ENCODE peak calls at places on chromosomes 16 and 17, in seven cellular contexts. I is body of pancreas, Q is NCI-H1930, T is neural progenitor cell, Y is HAP-1, O is mucosa of descending colon, H is EL. E is an unnamed sample.

GRCh38 chr17:15740570-15741120 is 8.6 kb downstream of the TBC1D26 start:
- DNase-seq in T (no peak), Y (no peak), H (no peak), I (no peak), O (no peak), Q (no peak), E (no peak)

GRCh38 chr17:73197141-73197540 is 4.3 kb downstream of the COG1 start:
- DNase-seq in Q (no peak), T (no peak), H (no peak), O (no peak), I (no peak), Y (no peak), E (no peak)

GRCh38 chr17:49480833-49481615 is 14.1 kb upstream of the NGFR start:
- DNase-seq in Y (no peak), I (no peak), T (no peak), Q (no peak), O (no peak), H (no peak), E (no peak)

GRCh38 chr17:63519972-63520882 is 2.9 kb upstream of the KCNH6 start:
- DNase-seq in Y (no peak), H (no peak), T (no peak), I (peak; percentile 78), Q (peak; percentile 46), O (peak; percentile 82), E (peak; percentile 53)

GRCh38 chr16:56193951-56194726 is 2.9 kb downstream of the GNAO1 start:
- DNase-seq in Q (peak; percentile 74), T (peak; percentile 98), Y (peak; percentile 76), H (peak; percentile 48), I (peak; percentile 83), O (peak; percentile 74), E (peak; percentile 98)

GRCh38 chr17:78966123-78966813 is 13.5 kb downstream of the LGALS3BP start:
- DNase-seq in I (no peak), T (no peak), Y (no peak), O (no peak), H (no peak), Q (no peak), E (no peak)

GRCh38 chr16:68082596-68083238 is 2.5 kb upstream of the NFATC3 start:
- DNase-seq in Q (no peak), T (no peak), Y (no peak), I (no peak), H (no peak), O (no peak), E (no peak)

GRCh38 chr17:3798273-3799180 is 2.5 kb downstream of the ITGAE start:
- DNase-seq in Q (no peak), I (no peak), O (no peak), T (no peak), H (no peak), Y (no peak), E (no peak)

GRCh38 chr16:65119905-65120341 is 1.9 kb downstream of the CDH11 start:
- DNase-seq in T (peak; percentile 62), Q (no peak), Y (no peak), H (peak; percentile 80), I (no peak), O (no peak), E (peak; percentile 73)

GRCh38 chr16:46629331-46629843 is 8.2 kb upstream of the SHCBP1 start:
- DNase-seq in T (peak; percentile 41), Y (peak; percentile 57), O (no peak), H (peak; percentile 67), I (no peak), Q (no peak), E (peak; percentile 50)

GRCh38 chr17:82301300-82301915 is 16.0 kb downstream of the CD7 start:
- DNase-seq in T (no peak), Q (no peak), Y (no peak), I (no peak), H (no peak), O (peak; percentile 46), E (no peak)

GRCh38 chr16:1474471-1474795 is 395 bp downstream of the CLCN7 start:
- DNase-seq in O (no peak), Q (no peak), I (no peak), T (peak; percentile 57), H (no peak), Y (no peak), E (peak; percentile 27)

GRCh38 chr16:5428932-5429331 is 331.3 kb upstream of the EEF2KMT start:
- DNase-seq in I (no peak), O (peak; percentile 58), Q (no peak), Y (no peak), T (peak; percentile 82), H (no peak), E (peak; percentile 30)

GRCh38 chr17:22373911-22374310 is 681.6 kb downstream of the KCNJ18 start:
- DNase-seq in O (no peak), Q (no peak), Y (no peak), I (no peak), T (no peak), H (no peak), E (no peak)

GRCh38 chr16:67718668-67719047 is 458 bp downstream of the GFOD2 start:
- DNase-seq in Y (peak; percentile 5), I (no peak), H (peak; percentile 12), Q (no peak), T (no peak), O (no peak), E (no peak)

GRCh38 chr17:15744885-15745284 is 12.8 kb downstream of the TBC1D26 start:
- DNase-seq in Q (no peak), Y (no peak), H (no peak), O (no peak), T (no peak), I (no peak), E (peak; percentile 9)

GRCh38 chr17:82200135-82200534 is 12.5 kb downstream of the CCDC57 start:
- DNase-seq in I (no peak), Y (no peak), T (no peak), O (no peak), Q (no peak), H (no peak), E (no peak)

GRCh38 chr17:76189741-76190140 is 48.7 kb upstream of the FOXJ1 start:
- DNase-seq in Q (no peak), T (no peak), I (no peak), H (no peak), O (no peak), Y (no peak), E (no peak)

GRCh38 chr17:64385187-64386083 is 5.2 kb downstream of the PECAM1 start:
- DNase-seq in I (peak; percentile 30), T (no peak), Q (no peak), O (no peak), Y (no peak), H (peak; percentile 92), E (no peak)

GRCh38 chr17:2063306-2064146 is 8.6 kb downstream of the HIC1 start:
- DNase-seq in Q (no peak), Y (no peak), I (no peak), O (no peak), H (no peak), T (no peak), E (no peak)

GRCh38 chr16:48231675-48232214 is 12.4 kb upstream of the LONP2 start:
- DNase-seq in Q (no peak), H (peak; percentile 35), Y (no peak), T (peak; percentile 58), O (no peak), I (peak; percentile 31), E (peak; percentile 43)

GRCh38 chr16:87982491-87983415 is 31.5 kb downstream of the BANP start:
- DNase-seq in H (no peak), T (no peak), I (peak; percentile 62), Q (no peak), Y (no peak), O (no peak), E (no peak)

E was measured in left kidney.